ENCODE peak calls at places on chromosomes 7 and 10, in seven cellular contexts. T, S, W, A, I, P and B are unnamed samples. For H3K36me3, the result is how much of the 10 kb centered on the place peaks cover.

GRCh38 chr7:5420841-5421625 is 2.6 kb downstream of the TNRC18 start:
- DNase-seq in T (no peak), A (peak), P (no peak), W (no peak), S (peak), I (no peak), B (no peak)

GRCh38 chr10:126199221-126199998 is 188.9 kb downstream of the ADAM12 start:
- DNase-seq in T (peak), I (peak), W (peak), S (no peak), A (no peak), P (peak), B (no peak)

GRCh38 chr10:75083972-75084833 is 27.3 kb upstream of the SAMD8 start:
- DNase-seq in A (no peak), I (no peak), T (no peak), P (peak), W (peak), S (no peak), B (no peak)

GRCh38 chr7:71547426-71547825 is 415.5 kb downstream of the GALNT17 start:
- DNase-seq in P (no peak), T (no peak), I (no peak), S (no peak), W (no peak), A (no peak), B (no peak)

GRCh38 chr10:21981118-21981517 is 22.4 kb downstream of the DNAJC1 start:
- DNase-seq in P (no peak), S (no peak), A (no peak), T (no peak), I (no peak), W (no peak), B (no peak)

GRCh38 chr10:46556515-46557318 is at the start of gene GPRIN2:
- DNase-seq in W (no peak), T (peak), I (peak), S (peak), A (peak), P (no peak), B (peak)

GRCh38 chr10:103619424-103620356 is 126.2 kb downstream of the NEURL1 start:
- DNase-seq in P (no peak), T (no peak), S (no peak), A (no peak), I (no peak), W (no peak), B (no peak)

GRCh38 chr7:131302876-131303707 is 24.6 kb upstream of the MKLN1 start:
- DNase-seq in I (peak), S (no peak), W (peak), P (peak), A (no peak), T (no peak), B (no peak)

GRCh38 chr10:4678023-4678950 is 147.7 kb upstream of the AKR1E2 start:
- DNase-seq in W (peak), T (no peak), P (peak), S (no peak), A (no peak), I (peak), B (no peak)

GRCh38 chr7:102426268-102427031 is 6.9 kb upstream of the ORAI2 start:
- DNase-seq in P (no peak), A (peak), I (no peak), T (no peak), S (no peak), W (no peak), B (no peak)

GRCh38 chr10:78009662-78010061 is 19.7 kb downstream of the POLR3A start:
- DNase-seq in W (no peak), T (no peak), I (no peak), P (no peak), A (no peak), S (no peak), B (no peak)
- H3K36me3 ChIP-seq in W (half or more), T (under half), I (under half), P (half or more), A (under half), S (half or more), B (half or more)

GRCh38 chr10:68756246-68756645 is 35.2 kb downstream of the CCAR1 start:
- DNase-seq in P (no peak), W (no peak), T (no peak), S (no peak), I (no peak), A (no peak), B (no peak)
- H3K36me3 ChIP-seq in P (half or more), W (half or more), T (under half), S (half or more), I (under half), A (under half), B (under half)

GRCh38 chr7:139079861-139080260 is 29.7 kb downstream of the ZC3HAV1 start:
- DNase-seq in A (no peak), I (no peak), P (no peak), S (no peak), W (no peak), T (no peak), B (no peak)

GRCh38 chr7:139078399-139078798 is 31.1 kb downstream of the ZC3HAV1 start:
- DNase-seq in P (no peak), W (no peak), I (no peak), A (no peak), S (no peak), T (no peak), B (no peak)

GRCh38 chr7:139080905-139081304 is 28.6 kb downstream of the ZC3HAV1 start:
- DNase-seq in P (no peak), W (no peak), A (no peak), S (no peak), I (no peak), T (no peak), B (no peak)

GRCh38 chr7:139081584-139081983 is 27.9 kb downstream of the ZC3HAV1 start:
- DNase-seq in P (no peak), S (no peak), T (no peak), I (no peak), A (no peak), W (no peak), B (no peak)

GRCh38 chr7:139078911-139079310 is 30.6 kb downstream of the ZC3HAV1 start:
- DNase-seq in I (no peak), A (no peak), W (no peak), P (no peak), T (no peak), S (no peak), B (no peak)
- H3K36me3 ChIP-seq in I (under half), A (under half), W (under half), P (half or more), T (under half), S (half or more), B (under half)

GRCh38 chr10:80156216-80156615 is 23.7 kb downstream of the PLAC9 start:
- DNase-seq in T (no peak), S (no peak), P (peak), W (no peak), I (no peak), A (no peak), B (no peak)

GRCh38 chr10:80157561-80157960 is 25.0 kb downstream of the PLAC9 start:
- DNase-seq in T (no peak), S (no peak), A (no peak), P (no peak), I (no peak), W (no peak), B (no peak)

GRCh38 chr10:80159166-80159888 is 26.8 kb downstream of the PLAC9 start:
- DNase-seq in A (no peak), T (no peak), W (no peak), S (no peak), I (no peak), P (no peak), B (no peak)

GRCh38 chr10:80158598-80159127 is 26.1 kb downstream of the PLAC9 start:
- DNase-seq in P (peak), S (peak), I (peak), W (peak), T (peak), A (no peak), B (peak)

DNA sequence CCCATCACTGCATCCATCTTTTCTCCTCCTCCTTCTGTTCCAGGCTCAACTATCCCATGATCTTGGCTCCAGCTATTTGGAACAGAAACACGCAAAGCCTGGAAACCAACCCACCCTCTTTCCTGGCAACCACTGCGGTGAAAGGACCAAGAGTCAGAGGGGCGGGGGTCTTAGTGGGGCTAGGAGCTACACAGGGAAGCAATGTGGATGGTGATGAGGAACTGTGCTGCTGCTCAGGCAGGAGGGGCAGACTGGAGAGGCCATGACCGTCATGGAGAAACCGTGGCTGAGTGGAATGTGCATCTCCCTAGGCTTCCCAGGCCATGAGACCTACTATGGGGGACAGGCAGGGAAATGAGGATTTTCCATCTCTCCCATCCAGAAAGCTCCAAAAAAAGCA is 25.6 kb downstream of the PLAC9 start:
- DNase-seq in P (no peak), W (no peak), A (no peak), I (no peak), S (no peak), T (no peak), B (no peak)
- H3K36me3 ChIP-seq in P (half or more), W (under half), A (under half), I (under half), S (half or more), T (under half), B (under half)

DNA sequence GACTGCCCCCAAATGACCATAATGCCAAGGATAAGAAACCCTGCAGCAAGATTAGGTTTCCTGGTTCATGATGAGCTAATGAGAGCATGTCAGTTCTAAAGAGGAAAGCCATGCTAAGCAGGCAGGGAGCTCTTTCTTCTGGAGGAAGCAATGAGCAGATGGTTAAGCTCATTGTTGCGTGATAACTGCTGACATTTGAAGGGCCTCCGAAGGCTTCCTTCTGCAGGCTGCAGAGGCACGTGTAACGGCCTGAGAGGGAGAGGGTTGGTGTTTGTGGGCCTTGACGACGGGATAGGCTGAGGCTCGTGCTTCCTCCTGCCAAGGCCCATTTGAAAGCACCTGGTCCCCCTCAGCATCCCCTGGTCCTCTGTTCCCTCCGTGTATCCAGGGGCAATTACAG is 63.5 kb upstream of the BTBD16 start:
- DNase-seq in P (no peak), S (no peak), W (peak), T (no peak), A (no peak), I (no peak), B (no peak)
- H3K36me3 ChIP-seq in P (under half), S (half or more), W (under half), T (under half), A (under half), I (under half), B (under half)

GRCh38 chr7:149224352-149224751 is 15.1 kb upstream of the ZNF212 start:
- DNase-seq in T (no peak), P (no peak), S (no peak), A (no peak), W (no peak), I (no peak), B (no peak)

GRCh38 chr7:149223746-149224145 is 15.7 kb upstream of the ZNF212 start:
- DNase-seq in P (no peak), W (no peak), S (peak), A (no peak), T (no peak), I (no peak), B (no peak)

GRCh38 chr7:149225106-149225505 is 14.3 kb upstream of the ZNF212 start:
- DNase-seq in I (no peak), A (no peak), W (no peak), T (no peak), P (no peak), S (peak), B (no peak)

GRCh38 chr7:149225656-149226055 is 13.8 kb upstream of the ZNF212 start:
- DNase-seq in A (no peak), T (no peak), I (no peak), P (no peak), W (no peak), S (peak), B (no peak)

GRCh38 chr7:149223176-149223575 is 16.3 kb upstream of the ZNF212 start:
- DNase-seq in W (no peak), I (no peak), P (no peak), S (peak), A (no peak), T (no peak), B (no peak)
- H3K36me3 ChIP-seq in W (under half), I (under half), P (under half), S (half or more), A (under half), T (under half), B (under half)

GRCh38 chr7:75064801-75065200 is 8.8 kb downstream of the RCC1L start:
- DNase-seq in T (no peak), W (no peak), S (peak), A (no peak), P (no peak), I (no peak), B (no peak)

GRCh38 chr7:75064291-75064690 is 9.3 kb downstream of the RCC1L start:
- DNase-seq in S (peak), P (no peak), W (no peak), I (no peak), A (peak), T (no peak), B (no peak)

DNA sequence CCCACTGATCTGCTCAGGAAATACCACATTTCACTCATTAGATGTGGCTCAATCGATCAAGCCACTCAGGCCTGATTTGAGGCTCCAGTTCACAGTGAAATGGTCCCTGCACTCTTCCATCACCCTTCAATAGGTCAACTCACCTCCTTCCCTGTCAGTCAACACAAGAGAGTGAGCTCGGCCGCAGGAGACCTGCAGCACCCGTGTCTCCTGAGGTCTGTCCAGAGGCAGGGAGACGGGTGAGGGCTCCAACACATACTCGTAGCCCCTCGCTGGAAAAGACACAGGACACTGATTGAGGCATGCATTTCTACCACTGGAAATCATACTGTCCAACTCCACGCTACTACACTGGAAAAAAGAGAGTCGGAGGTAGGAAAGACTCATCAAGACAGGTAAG is 7.1 kb downstream of the RCC1L start:
- DNase-seq in W (no peak), A (no peak), T (no peak), S (peak), P (no peak), I (no peak), B (no peak)
- H3K36me3 ChIP-seq in W (under half), A (under half), T (under half), S (half or more), P (half or more), I (under half), B (half or more)

GRCh38 chr7:73738612-73739386 is at the start of gene ABHD11:
- DNase-seq in I (peak), P (peak), W (peak), S (peak), T (peak), A (peak), B (peak)
- H3K36me3 ChIP-seq in I (under half), P (under half), W (under half), S (under half), T (under half), A (under half), B (under half)

GRCh38 chr7:149254181-149254858 is 7.7 kb upstream of the ZNF783 start:
- DNase-seq in P (no peak), S (no peak), A (no peak), W (no peak), I (no peak), T (no peak), B (no peak)

GRCh38 chr7:149252378-149252777 is 9.6 kb upstream of the ZNF783 start:
- DNase-seq in S (no peak), I (no peak), W (no peak), T (no peak), A (no peak), P (no peak), B (no peak)

GRCh38 chr7:149256568-149256967 is 5.4 kb upstream of the ZNF783 start:
- DNase-seq in S (no peak), W (no peak), I (no peak), A (no peak), P (no peak), T (no peak), B (no peak)

GRCh38 chr7:149255174-149255573 is 6.8 kb upstream of the ZNF783 start:
- DNase-seq in W (no peak), S (no peak), I (no peak), P (no peak), A (no peak), T (no peak), B (no peak)

GRCh38 chr7:149253665-149254064 is 8.3 kb upstream of the ZNF783 start:
- DNase-seq in P (no peak), W (no peak), S (no peak), I (no peak), T (no peak), A (no peak), B (no peak)
- H3K36me3 ChIP-seq in P (under half), W (under half), S (half or more), I (under half), T (under half), A (under half), B (half or more)

DNA sequence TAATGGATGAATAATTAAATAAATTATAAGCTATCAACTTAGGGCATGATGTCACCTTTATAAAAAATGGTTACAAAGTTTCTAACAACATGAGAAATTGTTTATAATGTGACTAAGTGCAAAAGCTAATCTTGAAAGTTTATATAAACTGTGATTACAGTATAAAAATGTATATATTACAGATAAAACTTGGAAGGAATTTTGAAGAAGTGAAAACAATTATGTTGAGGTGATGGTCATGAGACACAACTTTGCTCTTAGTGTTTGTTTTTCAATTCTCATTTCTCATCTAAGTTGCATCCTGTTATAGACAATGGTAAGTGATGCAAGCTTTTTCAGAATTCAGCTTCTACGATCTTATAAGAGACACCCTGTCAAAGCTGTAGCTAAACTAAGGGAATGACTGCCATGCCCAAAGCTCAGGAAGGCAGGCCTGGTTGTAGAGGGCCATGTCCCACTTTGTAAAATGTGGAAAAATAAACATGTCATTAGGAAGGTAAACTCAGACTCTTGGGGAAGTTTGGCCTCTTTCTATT is 23.9 kb downstream of the MACC1 start:
- DNase-seq in W (no peak), I (no peak), S (no peak), A (no peak), P (no peak), T (no peak), B (no peak)
- H3K36me3 ChIP-seq in W (under half), I (under half), S (under half), A (under half), P (under half), T (under half), B (under half)